ENCODE peak calls at places on chromosomes 13 and 19, in nine cellular contexts. H is COLO829; Z is A673; U is HS-5; N is naive B cell; B is HFFc6; T is stimulated activated CD8-positive, alpha-beta memory T cell treated with anti-CD3 and anti-CD28 coated beads, Interleukin-2, amount 100 ng/mL, for 1 hour; X is bronchial epithelial cell; D is NCI-H446 treated with DMSO at 0.1 percent for 48 hours. E is an unnamed sample.

GRCh38 chr13:72412481-72412880 is 314.9 kb downstream of the MZT1 start:
- DNase-seq in H (no peak), Z (no peak), U (no peak), N (no peak), B (no peak), T (no peak), X (no peak), D (no peak), E (no peak)

GRCh38 chr19:46697142-46697960 is 19.6 kb downstream of the PRKD2 start:
- DNase-seq in H (peak; percentile 96), Z (peak; percentile 97), U (no peak), N (no peak), B (no peak), T (no peak), X (peak; percentile 64), D (no peak), E (peak; percentile 69)

GRCh38 chr19:15234525-15235130 is 2.4 kb upstream of the EPHX3 start:
- DNase-seq in H (no peak), Z (no peak), U (no peak), N (no peak), B (no peak), T (no peak), X (no peak), D (no peak), E (no peak)

GRCh38 chr19:34676697-34677385 is at the start of gene SCGB2B2:
- DNase-seq in H (no peak), Z (peak; percentile 91), U (peak; percentile 84), N (no peak), B (no peak), T (peak; percentile 62), X (no peak), D (peak; percentile 92), E (peak; percentile 88)

GRCh38 chr19:56085571-56086275 is 35.4 kb downstream of the ZNF787 start:
- DNase-seq in H (no peak), Z (no peak), U (no peak), N (no peak), B (no peak), T (no peak), X (no peak), D (no peak), E (no peak)

GRCh38 chr13:30319130-30319529 is 11.8 kb upstream of the KATNAL1 start:
- DNase-seq in H (no peak), Z (peak; percentile 83), U (no peak), N (no peak), B (no peak), T (no peak), X (no peak), D (no peak), E (no peak)

GRCh38 chr13:99370476-99371272 is 63.5 kb upstream of the GPR183 start:
- DNase-seq in H (no peak), Z (no peak), U (no peak), N (no peak), B (no peak), T (no peak), X (no peak), D (no peak), E (no peak)

GRCh38 chr13:67726979-67727378 is 496.8 kb upstream of the PCDH9 start:
- DNase-seq in H (no peak), Z (no peak), U (no peak), N (no peak), B (no peak), T (no peak), X (no peak), D (no peak), E (no peak)

GRCh38 chr19:13986348-13986904 is 19.7 kb downstream of the RFX1 start:
- DNase-seq in H (no peak), Z (peak; percentile 92), U (no peak), N (peak; percentile 98), B (peak; percentile 81), T (peak; percentile 99), X (no peak), D (no peak), E (peak; percentile 74)

GRCh38 chr19:11286312-11286974 is 9.5 kb upstream of the TSPAN16 start:
- DNase-seq in H (peak; percentile 50), Z (peak; percentile 82), U (no peak), N (no peak), B (peak; percentile 11), T (no peak), X (peak; percentile 23), D (no peak), E (no peak)

GRCh38 chr13:110981379-110981778 is 66.5 kb upstream of the ANKRD10 start:
- DNase-seq in H (no peak), Z (no peak), U (no peak), N (no peak), B (no peak), T (no peak), X (no peak), D (no peak), E (no peak)

GRCh38 chr19:7924651-7925170 is 1.2 kb downstream of the CTXN1 start:
- DNase-seq in H (no peak), Z (no peak), U (no peak), N (no peak), B (no peak), T (no peak), X (no peak), D (no peak), E (no peak)

GRCh38 chr13:54029226-54029625 is 1000.6 kb downstream of the OLFM4 start:
- DNase-seq in H (peak; percentile 33), Z (peak; percentile 84), U (peak; percentile 18), N (no peak), B (no peak), T (no peak), X (peak; percentile 87), D (peak; percentile 28), E (no peak)

GRCh38 chr19:45340232-45340898 is at the start of gene KLC3:
- DNase-seq in H (no peak), Z (no peak), U (no peak), N (peak; percentile 20), B (no peak), T (no peak), X (peak; percentile 29), D (no peak), E (peak; percentile 11)

GRCh38 chr19:42658148-42658547 is 63.4 kb upstream of the CEACAM8 start:
- DNase-seq in H (no peak), Z (no peak), U (no peak), N (no peak), B (no peak), T (no peak), X (no peak), D (no peak), E (no peak)

GRCh38 chr19:16342002-16342715 is 17.5 kb downstream of the KLF2 start:
- DNase-seq in H (no peak), Z (no peak), U (no peak), N (peak; percentile 79), B (no peak), T (no peak), X (no peak), D (no peak), E (no peak)

GRCh38 chr19:10593820-10594637 is 6.9 kb upstream of the AP1M2 start:
- DNase-seq in H (peak; percentile 75), Z (no peak), U (no peak), N (peak; percentile 52), B (peak; percentile 16), T (no peak), X (no peak), D (no peak), E (peak; percentile 67)

GRCh38 chr13:111361046-111361872 is 40.8 kb downstream of the TEX29 start:
- DNase-seq in H (no peak), Z (no peak), U (no peak), N (no peak), B (no peak), T (no peak), X (no peak), D (no peak), E (no peak)

GRCh38 chr19:19074172-19074905 is 10.5 kb downstream of the SLC25A42 start:
- DNase-seq in H (no peak), Z (peak; percentile 45), U (no peak), N (no peak), B (no peak), T (no peak), X (no peak), D (no peak), E (no peak)

E was measured in head of caudate nucleus.